ENCODE peak calls at places on chromosomes 5 and 9, in seven cellular contexts. T is BJ; X is CD8-positive, alpha-beta T cell; D is upper lobe of right lung; W is AG04449; Q is GM06990; N is heart right ventricle. Z is an unnamed sample.

GRCh38 chr5:160289356-160289651 is 23.1 kb downstream of the CCNJL start:
- DNase-seq in T (no peak), X (no peak), D (no peak), W (no peak), Q (no peak), N (no peak), Z (no peak)

GRCh38 chr9:93577045-93577939 is 908 bp downstream of the PHF2 start:
- DNase-seq in T (no peak), X (peak; percentile 63), D (peak; percentile 79), W (no peak), Q (peak; percentile 36), N (peak; percentile 57), Z (no peak)

GRCh38 chr9:116081437-116082110 is 72.0 kb upstream of the PAPPA start:
- DNase-seq in T (no peak), X (no peak), D (no peak), W (no peak), Q (no peak), N (no peak), Z (no peak)

GRCh38 chr5:112419050-112419595 is at the start of gene EPB41L4A:
- DNase-seq in T (no peak), X (no peak), D (peak; percentile 70), W (no peak), Q (peak; percentile 10), N (peak; percentile 55), Z (no peak)

GRCh38 chr5:53490747-53491146 is 10.3 kb downstream of the FST start:
- DNase-seq in T (peak; percentile 80), X (no peak), D (no peak), W (peak; percentile 96), Q (no peak), N (no peak), Z (peak; percentile 69)

GRCh38 chr5:167820266-167820988 is 471.0 kb upstream of the WWC1 start:
- DNase-seq in T (no peak), X (no peak), D (no peak), W (no peak), Q (no peak), N (no peak), Z (no peak)

GRCh38 chr5:95449460-95449859 is 58.3 kb downstream of the FAM81B start:
- DNase-seq in T (no peak), X (no peak), D (no peak), W (no peak), Q (no peak), N (no peak), Z (no peak)

GRCh38 chr5:142825378-142826089 is 55.4 kb downstream of the ARHGAP26 start:
- DNase-seq in T (no peak), X (no peak), D (no peak), W (no peak), Q (no peak), N (no peak), Z (no peak)

GRCh38 chr9:81092057-81092456 is 597.3 kb downstream of the TLE1 start:
- DNase-seq in T (no peak), X (no peak), D (no peak), W (no peak), Q (no peak), N (no peak), Z (no peak)

GRCh38 chr5:168852329-168852728 is 273.2 kb upstream of the PANK3 start:
- DNase-seq in T (no peak), X (no peak), D (no peak), W (no peak), Q (no peak), N (no peak), Z (no peak)

GRCh38 chr5:32249668-32250067 is 63.1 kb downstream of the MTMR12 start:
- DNase-seq in T (no peak), X (no peak), D (no peak), W (no peak), Q (no peak), N (no peak), Z (no peak)

GRCh38 chr9:33167949-33168535 is 906 bp upstream of the B4GALT1 start:
- DNase-seq in T (no peak), X (no peak), D (no peak), W (no peak), Q (no peak), N (no peak), Z (no peak)

GRCh38 chr5:16980983-16981382 is 44.9 kb upstream of the MYO10 start:
- DNase-seq in T (no peak), X (no peak), D (no peak), W (no peak), Q (no peak), N (no peak), Z (no peak)

GRCh38 chr5:108367679-108368334 is 14.1 kb downstream of the FBXL17 start:
- DNase-seq in T (no peak), X (no peak), D (no peak), W (no peak), Q (no peak), N (no peak), Z (no peak)

GRCh38 chr9:3241290-3241689 is 284.5 kb downstream of the RFX3 start:
- DNase-seq in T (no peak), X (no peak), D (no peak), W (no peak), Q (no peak), N (no peak), Z (no peak)

GRCh38 chr9:115305543-115305942 is 187.6 kb upstream of the TNC start:
- DNase-seq in T (no peak), X (no peak), D (no peak), W (no peak), Q (no peak), N (no peak), Z (no peak)

GRCh38 chr5:167754501-167754941 is 536.9 kb upstream of the WWC1 start:
- DNase-seq in T (no peak), X (no peak), D (no peak), W (peak; percentile 56), Q (no peak), N (no peak), Z (no peak)

GRCh38 chr9:36808246-36808645 is 225.8 kb downstream of the PAX5 start:
- DNase-seq in T (no peak), X (no peak), D (no peak), W (no peak), Q (no peak), N (no peak), Z (no peak)

GRCh38 chr9:31588010-31588409 is 796.4 kb upstream of the ACO1 start:
- DNase-seq in T (no peak), X (no peak), D (no peak), W (no peak), Q (no peak), N (no peak), Z (no peak)

GRCh38 chr5:72482046-72482445 is 25.2 kb downstream of the ZNF366 start:
- DNase-seq in T (no peak), X (no peak), D (no peak), W (no peak), Q (no peak), N (no peak), Z (no peak)

GRCh38 chr5:13976867-13977479 is 32.5 kb upstream of the DNAH5 start:
- DNase-seq in T (no peak), X (no peak), D (no peak), W (no peak), Q (no peak), N (no peak), Z (no peak)

GRCh38 chr5:132459031-132459982 is 31.3 kb downstream of the IRF1 start:
- DNase-seq in T (no peak), X (no peak), D (peak; percentile 76), W (no peak), Q (no peak), N (no peak), Z (no peak)

GRCh38 chr5:143259254-143259605 is 144.3 kb downstream of the NR3C1 start:
- DNase-seq in T (no peak), X (no peak), D (no peak), W (no peak), Q (no peak), N (no peak), Z (no peak)

GRCh38 chr5:67997892-67998457 is 217.6 kb upstream of the PIK3R1 start:
- DNase-seq in T (no peak), X (no peak), D (no peak), W (no peak), Q (no peak), N (no peak), Z (no peak)

GRCh38 chr9:27198175-27198574 is 89.2 kb downstream of the TEK start:
- DNase-seq in T (no peak), X (no peak), D (no peak), W (no peak), Q (no peak), N (no peak), Z (peak; percentile 15)
- TF ChIP-seq CTCF in T (no peak), X (no peak), D (no peak), W (no peak), Q (no peak), N (peak; percentile 44), Z (peak; percentile 17)

DNA sequence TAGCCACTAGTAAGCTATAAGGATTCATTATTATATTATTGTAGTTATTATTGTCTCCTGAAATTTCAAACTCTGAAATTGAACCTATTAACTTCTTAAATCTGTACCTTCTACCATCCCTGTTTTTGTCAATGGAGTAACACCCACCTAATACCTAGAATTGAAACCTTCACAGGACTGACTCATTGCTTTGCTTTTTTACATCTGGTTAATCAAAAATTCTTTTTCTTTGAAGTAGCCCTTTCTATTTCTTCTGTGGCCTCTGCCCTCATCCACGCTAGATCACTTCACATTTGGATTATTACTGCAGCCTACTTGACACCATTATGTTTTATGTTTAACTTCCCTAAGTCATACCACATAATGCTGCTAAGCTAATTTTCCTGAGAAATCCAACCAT is 35.6 kb downstream of the RBM27 start:
- DNase-seq in T (no peak), X (no peak), D (no peak), W (no peak), Q (no peak), N (no peak), Z (no peak)
- TF ChIP-seq CTCF in T (no peak), X (no peak), D (no peak), W (no peak), Q (no peak), N (no peak), Z (no peak)

DNA sequence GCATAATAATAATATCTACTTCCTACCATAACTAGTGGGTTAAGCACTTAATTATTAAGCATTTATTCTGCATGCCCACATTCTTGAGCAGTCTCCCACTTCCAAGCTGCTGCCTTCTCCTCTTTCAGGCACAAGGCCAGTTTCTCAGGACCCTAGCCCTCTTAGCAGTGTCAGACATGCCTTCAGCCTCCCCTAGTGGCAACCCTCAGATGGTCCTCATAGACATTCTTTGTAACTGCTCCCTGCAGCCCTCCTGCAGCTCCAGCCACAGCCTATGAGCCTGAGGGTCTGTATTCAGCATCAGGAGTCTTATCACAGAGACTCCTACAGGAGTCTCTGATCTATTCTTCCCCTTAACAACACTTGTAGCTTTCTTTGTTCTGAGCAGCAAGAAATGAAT is 3.8 kb downstream of the IL9 start:
- DNase-seq in T (no peak), X (no peak), D (no peak), W (no peak), Q (no peak), N (no peak), Z (no peak)
- TF ChIP-seq CTCF in T (no peak), X (no peak), D (no peak), W (no peak), Q (peak; percentile 11), N (no peak), Z (peak; percentile 36)

DNA sequence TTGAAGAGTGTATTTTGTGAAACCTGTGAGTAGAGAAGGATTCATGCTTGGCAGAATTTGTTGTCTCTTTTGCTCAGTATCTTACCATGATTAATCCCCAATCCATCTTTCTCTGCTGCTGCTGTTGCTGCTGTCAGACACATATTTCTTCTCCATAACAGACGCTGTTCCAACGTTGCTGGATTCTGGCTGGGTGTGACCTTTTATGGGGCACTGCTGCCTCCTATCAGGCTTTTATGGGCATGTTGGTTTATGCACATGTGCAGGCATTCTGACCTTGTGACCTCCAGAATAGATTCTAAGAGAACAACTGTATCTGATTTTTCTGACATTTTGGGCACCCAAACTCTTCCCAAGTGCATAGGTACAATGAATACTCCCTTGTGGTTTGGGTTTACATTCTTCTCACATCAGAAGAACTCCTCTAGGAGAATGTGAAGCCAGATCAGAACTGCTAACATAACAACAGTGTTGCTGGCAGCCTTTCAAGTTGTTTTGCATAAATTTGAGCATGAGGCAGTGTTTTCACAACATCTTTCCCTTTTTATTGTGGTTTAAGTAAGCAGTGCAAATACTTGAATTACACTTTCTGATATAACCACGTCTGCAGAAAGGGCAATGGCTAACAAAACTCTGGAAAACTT is 9.2 kb upstream of the ISL1 start:
- DNase-seq in T (no peak), X (no peak), D (no peak), W (no peak), Q (no peak), N (no peak), Z (no peak)
- TF ChIP-seq CTCF in T (no peak), X (no peak), D (no peak), W (no peak), Q (no peak), N (no peak), Z (no peak)

Z was measured in AG04450.